ENCODE peak calls at places on chromosomes 2 and 18, in five cellular contexts. Y, Z, K, M and D are unnamed samples. For H3K36me3, the result is how much of the 10 kb centered on the place peaks cover.

GRCh38 chr2:128475427-128476211 is 157.0 kb upstream of the HS6ST1 start:
- DNase-seq in Z (no peak), Y (no peak), K (no peak), M (no peak), D (no peak)

GRCh38 chr2:29066271-29066860 is 8.0 kb downstream of the PCARE start:
- DNase-seq in Y (no peak), Z (no peak), M (no peak), K (no peak), D (no peak)

GRCh38 chr2:176612736-176613135 is 343.5 kb downstream of the MTX2 start:
- DNase-seq in Y (no peak), M (no peak), K (no peak), Z (no peak), D (no peak)

GRCh38 chr18:59929621-59930295 is 30.0 kb downstream of the PMAIP1 start:
- DNase-seq in K (no peak), Y (no peak), M (no peak), Z (no peak), D (no peak)

GRCh38 chr2:6963727-6964126 is 46.5 kb downstream of the RNF144A start:
- DNase-seq in M (no peak), K (no peak), Z (no peak), Y (no peak), D (no peak)

GRCh38 chr2:159737292-159737916 is 25.1 kb downstream of the MARCHF7 start:
- DNase-seq in K (no peak), Z (no peak), M (no peak), Y (no peak), D (no peak)

GRCh38 chr2:8677646-8678592 is 3.9 kb upstream of the ID2 start:
- DNase-seq in M (peak), K (peak), Z (peak), Y (peak), D (no peak)

GRCh38 chr2:47065771-47066380 is 89.2 kb downstream of the STPG4 start:
- DNase-seq in M (no peak), Z (no peak), Y (no peak), K (no peak), D (no peak)

GRCh38 chr18:75293591-75293990 is 83.0 kb downstream of the TSHZ1 start:
- DNase-seq in Z (no peak), Y (no peak), M (no peak), K (no peak), D (no peak)

GRCh38 chr2:119283873-119284331 is 60.3 kb downstream of the STEAP3 start:
- DNase-seq in K (no peak), Y (peak), Z (peak), M (peak), D (peak)

GRCh38 chr2:108623616-108624015 is 89.3 kb downstream of the LIMS1 start:
- DNase-seq in K (no peak), Y (no peak), M (no peak), Z (no peak), D (no peak)

GRCh38 chr2:70161069-70161534 is 29.7 kb downstream of the C2orf42 start:
- DNase-seq in K (no peak), Y (no peak), M (no peak), Z (no peak), D (no peak)

GRCh38 chr2:73050011-73050617 is 21.4 kb downstream of the SFXN5 start:
- DNase-seq in Y (no peak), M (no peak), Z (no peak), K (no peak), D (no peak)

GRCh38 chr2:7061921-7062320 is 144.7 kb downstream of the RNF144A start:
- DNase-seq in K (no peak), M (no peak), Y (no peak), Z (no peak), D (no peak)

GRCh38 chr2:54444503-54444902 is 11.6 kb upstream of the SPTBN1 start:
- DNase-seq in Y (no peak), M (peak), Z (no peak), K (no peak), D (no peak)

GRCh38 chr18:22467760-22468553 is 50.2 kb upstream of the CTAGE1 start:
- DNase-seq in Z (no peak), Y (peak), M (no peak), K (no peak), D (peak)

GRCh38 chr2:171553858-171554257 is 31.6 kb downstream of the CYBRD1 start:
- DNase-seq in Z (no peak), Y (no peak), K (no peak), M (no peak), D (no peak)

GRCh38 chr18:26765498-26765897 is 100.0 kb downstream of the AQP4 start:
- DNase-seq in Z (peak), K (no peak), M (no peak), Y (no peak), D (no peak)

GRCh38 chr18:10726198-10727068 is 200.6 kb downstream of the NAPG start:
- DNase-seq in K (no peak), Y (no peak), M (peak), Z (no peak), D (no peak)

GRCh38 chr18:79766308-79766707 is 31.4 kb upstream of the KCNG2 start:
- DNase-seq in Z (no peak), M (no peak), Y (peak), K (no peak), D (no peak)

GRCh38 chr18:57523171-57523956 is 63.1 kb downstream of the FECH start:
- DNase-seq in Z (no peak), M (no peak), Y (no peak), K (no peak), D (no peak)

GRCh38 chr2:24409700-24410556 is 49.6 kb upstream of the ITSN2 start:
- DNase-seq in K (peak), M (no peak), Y (no peak), Z (peak), D (no peak)

GRCh38 chr18:43786893-43787292 is 509.6 kb upstream of the SYT4 start:
- DNase-seq in K (no peak), M (no peak), Z (no peak), Y (no peak), D (no peak)

GRCh38 chr18:51660316-51660715 is 462.8 kb upstream of the MEX3C start:
- DNase-seq in K (no peak), M (no peak), Y (no peak), Z (no peak), D (no peak)

GRCh38 chr2:14633031-14633430 is 514 bp downstream of the LRATD1 start:
- DNase-seq in K (no peak), M (no peak), Y (no peak), Z (no peak), D (no peak)

GRCh38 chr18:7452331-7452730 is 114.8 kb upstream of the PTPRM start:
- DNase-seq in M (peak), Y (no peak), Z (no peak), K (peak), D (no peak)

GRCh38 chr2:91442246-91442905 is 2750.9 kb downstream of the RPIA start:
- DNase-seq in K (no peak), Y (peak), M (peak), Z (no peak), D (no peak)

GRCh38 chr18:29711931-29712330 is 1330.6 kb downstream of the DSC3 start:
- DNase-seq in Y (no peak), Z (no peak), K (no peak), M (no peak), D (no peak)

GRCh38 chr2:237315881-237316225 is 98.1 kb downstream of the COL6A3 start:
- DNase-seq in M (no peak), Y (no peak), K (no peak), Z (no peak), D (no peak)

GRCh38 chr2:28668880-28669279 is 82.8 kb upstream of the PPP1CB start:
- DNase-seq in Z (no peak), M (no peak), Y (no peak), K (no peak), D (no peak)

GRCh38 chr2:36339819-36340218 is 15.8 kb upstream of the CRIM1 start:
- DNase-seq in Z (no peak), K (no peak), Y (no peak), M (no peak), D (no peak)

GRCh38 chr2:111957872-111958354 is 59.5 kb downstream of the MERTK start:
- DNase-seq in Z (no peak), M (no peak), K (no peak), Y (no peak), D (no peak)

GRCh38 chr2:38444247-38444646 is 67.2 kb upstream of the ATL2 start:
- DNase-seq in Z (no peak), M (no peak), Y (no peak), K (no peak), D (no peak)

GRCh38 chr2:164803772-164804466 is 37.7 kb downstream of the COBLL1 start:
- DNase-seq in K (no peak), M (no peak), Y (no peak), Z (no peak), D (no peak)

GRCh38 chr2:159187095-159187494 is 99.4 kb downstream of the WDSUB1 start:
- DNase-seq in Y (no peak), M (no peak), K (no peak), Z (no peak), D (no peak)

GRCh38 chr2:212392544-212392943 is 146.1 kb downstream of the ERBB4 start:
- DNase-seq in K (no peak), Y (no peak), Z (no peak), M (no peak), D (no peak)

DNA sequence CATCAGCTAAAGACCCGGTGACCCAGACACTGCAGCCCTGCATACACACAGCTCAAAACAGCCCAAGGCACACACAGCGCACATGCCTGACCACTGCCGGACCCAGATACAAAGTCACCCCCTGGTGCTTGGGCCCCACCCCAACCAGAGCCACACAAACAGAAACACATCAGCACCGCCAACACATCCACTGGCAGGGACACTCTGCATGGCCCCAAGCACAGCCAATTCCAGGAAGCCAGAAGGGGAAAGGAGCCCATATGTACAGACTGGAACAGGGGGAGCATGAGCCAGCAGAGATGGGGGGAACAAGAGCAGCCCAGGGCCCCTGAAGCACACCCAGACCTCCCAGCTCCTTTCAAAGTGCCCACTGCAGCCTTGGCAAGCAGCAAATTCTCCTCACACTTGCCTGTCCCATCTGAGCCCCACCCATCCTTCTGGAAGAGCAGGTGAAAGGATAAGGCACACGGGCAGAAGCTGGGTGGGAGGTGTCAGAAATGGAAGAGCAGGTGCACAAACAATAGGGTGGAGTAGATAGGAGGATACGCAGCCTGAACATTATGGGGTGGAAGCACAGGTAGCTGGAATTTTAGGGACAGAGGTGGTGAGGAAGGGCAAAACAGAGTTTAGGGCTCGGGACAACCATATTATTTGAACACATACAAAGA is 69.3 kb downstream of the TNS1 start:
- DNase-seq in K (no peak), Y (no peak), Z (no peak), M (no peak), D (no peak)
- H3K27ac ChIP-seq in K (no peak), Y (peak), Z (peak), M (peak), D (peak)

GRCh38 chr2:167275066-167275465 is 386.8 kb downstream of the XIRP2 start:
- DNase-seq in M (no peak), K (no peak), Z (no peak), Y (no peak), D (no peak)

GRCh38 chr2:167279810-167280209 is 391.5 kb downstream of the XIRP2 start:
- DNase-seq in Z (no peak), K (no peak), Y (no peak), M (no peak), D (no peak)
- H3K36me3 ChIP-seq in Z (under half), K (under half), Y (under half), M (under half), D (under half)

DNA sequence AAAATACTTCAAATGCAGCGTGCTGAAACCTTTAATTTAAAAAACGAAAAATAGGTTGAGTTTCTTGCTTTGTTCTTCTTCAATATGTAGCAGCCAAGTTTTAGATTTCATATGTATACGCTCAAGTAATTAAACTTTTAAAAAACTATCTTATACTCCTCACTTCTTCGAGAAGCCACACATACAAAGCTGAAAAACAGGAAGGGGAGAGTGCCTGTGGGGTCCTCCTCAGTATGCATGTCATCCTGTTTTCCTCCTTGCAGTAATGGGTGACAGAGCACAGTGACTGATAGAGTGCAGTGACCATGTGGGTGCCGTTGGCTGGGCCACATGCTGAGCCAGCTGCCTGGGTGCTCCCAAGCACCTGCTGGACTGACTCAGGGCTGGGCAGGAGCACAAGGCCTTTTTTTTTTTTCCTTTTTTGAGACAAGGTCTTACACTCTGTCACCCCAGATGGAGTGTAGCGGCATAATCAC is 33.3 kb downstream of the UXS1 start:
- DNase-seq in M (no peak), Y (no peak), K (no peak), Z (no peak), D (no peak)
- H3K27ac ChIP-seq in M (no peak), Y (no peak), K (no peak), Z (peak), D (no peak)

GRCh38 chr2:201709049-201709448 is 10.6 kb upstream of the MPP4 start:
- DNase-seq in Y (no peak), Z (no peak), K (no peak), M (no peak), D (no peak)

GRCh38 chr2:201707753-201708152 is 9.3 kb upstream of the MPP4 start:
- DNase-seq in M (no peak), Z (no peak), Y (no peak), K (no peak), D (no peak)

GRCh38 chr2:201701591-201701990 is 3.1 kb upstream of the MPP4 start:
- DNase-seq in Y (no peak), M (no peak), Z (no peak), K (no peak), D (no peak)

GRCh38 chr2:201707142-201707541 is 8.7 kb upstream of the MPP4 start:
- DNase-seq in Y (no peak), M (no peak), K (no peak), Z (no peak), D (no peak)

DNA sequence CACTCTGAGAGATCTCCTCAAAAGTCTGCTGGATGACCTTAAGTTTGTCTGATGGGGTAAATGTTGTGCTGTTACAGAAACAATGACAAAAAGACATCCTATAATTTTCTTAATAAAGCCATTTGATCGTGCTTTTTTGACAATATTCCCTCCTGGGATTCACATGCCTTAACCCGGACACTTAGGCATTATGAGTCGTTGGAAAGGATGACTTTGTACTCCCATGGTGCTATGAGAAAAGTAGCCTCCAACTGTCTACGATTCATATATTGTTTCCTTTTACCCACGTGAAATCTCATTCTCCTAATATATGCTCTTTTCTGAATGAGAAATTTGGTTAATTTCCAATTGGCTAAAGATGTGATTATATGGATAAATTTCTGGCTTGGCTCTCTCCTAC is 6.1 kb upstream of the MPP4 start:
- DNase-seq in Y (no peak), Z (no peak), M (no peak), K (no peak), D (no peak)
- H3K36me3 ChIP-seq in Y (half or more), Z (under half), M (half or more), K (under half), D (under half)

DNA sequence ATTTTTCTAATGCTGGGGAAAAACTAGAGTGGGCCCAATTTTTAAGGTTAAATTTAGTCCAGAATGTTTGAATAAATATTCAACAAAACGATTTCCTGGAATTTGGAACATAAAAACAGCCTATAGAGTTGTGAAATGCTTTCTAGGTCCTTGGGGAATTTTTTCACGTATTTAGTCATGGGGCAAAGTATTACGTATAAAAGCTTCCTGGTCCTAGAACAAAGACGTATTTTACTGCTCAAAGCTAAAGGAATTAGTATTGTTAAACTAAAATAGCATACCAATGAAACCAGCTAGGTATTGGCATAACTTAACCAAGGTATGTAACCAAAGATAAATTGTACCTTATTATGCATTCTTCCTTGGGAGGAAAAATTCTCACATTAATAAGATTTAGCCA is 1.6 kb downstream of the SESTD1 start:
- DNase-seq in Y (no peak), M (no peak), K (no peak), Z (no peak), D (no peak)
- H3K27ac ChIP-seq in Y (peak), M (peak), K (no peak), Z (no peak), D (peak)

GRCh38 chr2:217868265-217868892 is 134.4 kb downstream of the TNS1 start:
- DNase-seq in M (no peak), K (no peak), Y (no peak), Z (no peak), D (no peak)
- H3K36me3 ChIP-seq in M (half or more), K (under half), Y (half or more), Z (half or more), D (half or more)

GRCh38 chr2:238387376-238387775 is 39.4 kb upstream of the ASB1 start:
- DNase-seq in K (no peak), Z (no peak), M (no peak), Y (no peak), D (no peak)
- H3K27ac ChIP-seq in K (no peak), Z (no peak), M (no peak), Y (no peak), D (no peak)

GRCh38 chr2:202290316-202290715 is 24.8 kb downstream of the NOP58 start:
- DNase-seq in Y (no peak), K (no peak), Z (no peak), M (no peak), D (no peak)
- H3K36me3 ChIP-seq in Y (half or more), K (half or more), Z (under half), M (under half), D (under half)

DNA sequence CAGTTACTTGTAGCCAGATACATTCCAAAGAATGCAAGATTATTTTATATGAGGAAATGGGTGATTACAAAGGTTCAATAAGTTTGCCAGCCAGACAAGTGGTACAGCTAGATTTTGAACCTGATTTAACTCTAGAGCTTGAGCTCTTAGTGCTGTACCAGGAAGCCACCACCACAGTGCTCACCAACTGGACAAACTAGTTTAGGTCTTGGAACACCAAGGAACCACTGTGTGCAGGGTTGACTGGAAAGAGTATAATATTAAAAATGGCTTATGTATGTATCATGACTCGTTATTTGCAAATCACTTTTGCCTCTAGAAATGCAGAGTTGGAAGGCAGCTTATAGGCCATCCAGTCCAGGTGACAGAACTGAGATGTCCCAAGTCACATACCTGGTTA is 177.2 kb downstream of the TXNL1 start:
- DNase-seq in M (no peak), Z (no peak), Y (no peak), K (no peak), D (no peak)
- H3K27ac ChIP-seq in M (no peak), Z (no peak), Y (no peak), K (no peak), D (no peak)